ENCODE peak calls at places on chromosomes 13 and 19, in five cellular contexts. K is AG09309, E is tibial artery, R is fibroblast of lung, G is brain microvascular endothelial cell. Q is an unnamed sample.

GRCh38 chr13:96075953-96076543 is 13.9 kb upstream of the HS6ST3 start:
- DNase-seq in R (peak), E (no peak), G (peak), K (no peak), Q (peak)

GRCh38 chr13:37651891-37652290 is 53.3 kb upstream of the POSTN start:
- DNase-seq in G (no peak), R (no peak), E (no peak), K (no peak), Q (peak)

GRCh38 chr13:24630851-24631341 is 49.3 kb upstream of the ATP12A start:
- DNase-seq in G (peak), E (no peak), R (peak), K (no peak), Q (no peak)

GRCh38 chr13:31794452-31794851 is 55.1 kb downstream of the RXFP2 start:
- DNase-seq in R (no peak), K (no peak), E (peak), G (no peak), Q (no peak)

GRCh38 chr13:74288361-74288911 is 154.2 kb upstream of the KLF12 start:
- DNase-seq in K (no peak), R (peak), E (no peak), G (no peak), Q (no peak)

GRCh38 chr19:918481-919156 is 1.5 kb downstream of the KISS1R start:
- DNase-seq in G (no peak), K (no peak), R (no peak), E (no peak), Q (no peak)

GRCh38 chr13:74040200-74040599 is 94.0 kb downstream of the KLF12 start:
- DNase-seq in G (peak), K (no peak), R (peak), E (peak), Q (no peak)

GRCh38 chr13:47672245-47672975 is 328.7 kb downstream of the SUCLA2 start:
- DNase-seq in K (peak), E (no peak), G (no peak), R (peak), Q (no peak)

GRCh38 chr19:51333836-51334460 is 8.0 kb downstream of the VSIG10L start:
- DNase-seq in E (no peak), K (no peak), R (no peak), G (no peak), Q (no peak)

GRCh38 chr13:24463078-24463477 is 49.5 kb downstream of the PARP4 start:
- DNase-seq in G (no peak), E (no peak), R (no peak), K (no peak), Q (no peak)

GRCh38 chr13:77325371-77325941 is 1.4 kb downstream of the MYCBP2 start:
- DNase-seq in K (no peak), R (peak), G (no peak), E (no peak), Q (peak)

GRCh38 chr13:48028066-48028465 is 9.5 kb upstream of the NUDT15 start:
- DNase-seq in R (no peak), E (no peak), K (no peak), G (no peak), Q (no peak)

GRCh38 chr19:39196320-39196719 is 444 bp upstream of the NCCRP1 start:
- DNase-seq in E (no peak), R (no peak), K (no peak), G (no peak), Q (no peak)

GRCh38 chr13:33958964-33959363 is 141.0 kb downstream of the RFC3 start:
- DNase-seq in G (no peak), K (no peak), E (no peak), R (no peak), Q (no peak)

GRCh38 chr19:32748497-32748896 is 28.9 kb downstream of the TDRD12 start:
- DNase-seq in R (no peak), E (no peak), G (no peak), K (no peak), Q (no peak)

GRCh38 chr13:20711301-20712044 is 8.0 kb downstream of the IL17D start:
- DNase-seq in G (no peak), K (no peak), R (no peak), E (no peak), Q (peak)

GRCh38 chr13:83449666-83450395 is 432.4 kb downstream of the SLITRK1 start:
- DNase-seq in G (peak), R (peak), E (no peak), K (peak), Q (peak)

GRCh38 chr19:38974599-38975213 is 836 bp downstream of the FBXO17 start:
- DNase-seq in K (no peak), G (no peak), R (no peak), E (no peak), Q (peak)

GRCh38 chr19:45469835-45470146 is 2.0 kb downstream of the FOSB start:
- DNase-seq in R (no peak), E (no peak), K (no peak), G (no peak), Q (peak)

GRCh38 chr19:47239610-47240296 is 8.8 kb upstream of the BBC3 start:
- DNase-seq in E (no peak), G (no peak), R (peak), K (no peak), Q (no peak)

GRCh38 chr19:45637890-45638667 is 1.1 kb downstream of the EML2 start:
- DNase-seq in R (peak), K (no peak), G (peak), E (no peak), Q (peak)

GRCh38 chr13:32234914-32235313 is 80.2 kb downstream of the ZAR1L start:
- DNase-seq in E (no peak), K (no peak), R (no peak), G (no peak), Q (no peak)

GRCh38 chr13:75480691-75481175 is 1.2 kb downstream of the TBC1D4 start:
- DNase-seq in K (no peak), R (peak), G (no peak), E (peak), Q (peak)

GRCh38 chr13:38008636-38009035 is 139.1 kb upstream of the TRPC4 start:
- DNase-seq in E (no peak), R (peak), K (no peak), G (no peak), Q (no peak)

GRCh38 chr19:29714953-29715694 is at the start of gene C19orf12:
- DNase-seq in G (no peak), E (no peak), K (no peak), R (peak), Q (peak)

GRCh38 chr13:22486490-22486889 is 694.3 kb upstream of the SGCG start:
- DNase-seq in G (no peak), R (no peak), K (no peak), E (no peak), Q (no peak)

GRCh38 chr19:48696353-48697010 is 711 bp downstream of the FUT2 start:
- DNase-seq in K (no peak), R (no peak), G (no peak), E (no peak), Q (no peak)

GRCh38 chr19:49546825-49547565 is 19.2 kb downstream of the RCN3 start:
- DNase-seq in G (peak), E (peak), K (peak), R (peak), Q (peak)

GRCh38 chr13:83312194-83312593 is 570.1 kb downstream of the SLITRK1 start:
- DNase-seq in E (no peak), G (peak), R (no peak), K (no peak), Q (peak)

DNA sequence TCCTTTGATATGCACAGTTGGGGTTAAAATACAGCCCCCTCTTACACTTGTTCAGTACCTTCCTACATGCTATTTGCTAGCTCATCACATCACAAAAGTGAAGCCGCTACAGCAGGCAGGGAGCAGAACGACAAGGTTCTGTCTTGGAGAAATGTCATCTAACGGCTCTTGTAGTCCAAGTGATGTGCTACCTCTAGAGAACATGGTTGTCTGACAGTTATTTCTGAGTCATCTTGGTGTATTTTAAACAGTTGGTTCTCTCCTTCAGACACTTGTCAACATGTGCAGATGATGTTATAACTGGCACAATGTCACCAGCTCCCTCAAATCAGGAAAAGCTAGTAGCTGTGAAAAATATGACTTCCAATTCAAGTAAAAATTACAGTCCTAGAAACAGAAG is 865.0 kb downstream of the PCDH9 start:
- DNase-seq in R (peak), K (no peak), E (no peak), G (no peak), Q (no peak)
- H3K4me3 ChIP-seq in R (no peak), K (no peak), E (no peak), G (no peak), Q (no peak)

GRCh38 chr13:110394371-110394841 is 87.3 kb downstream of the COL4A2 start:
- DNase-seq in E (no peak), G (peak), R (peak), K (no peak), Q (no peak)
- TF ChIP-seq CTCF in E (no peak), G (peak), R (no peak), K (no peak), Q (no peak)

GRCh38 chr13:46178821-46179220 is 3.2 kb downstream of the LCP1 start:
- DNase-seq in E (no peak), K (no peak), G (no peak), R (no peak), Q (no peak)
- H3K4me3 ChIP-seq in E (no peak), K (no peak), G (no peak), R (no peak), Q (no peak)

GRCh38 chr19:6423499-6424189 is 967 bp downstream of the KHSRP start:
- DNase-seq in G (peak), K (no peak), R (peak), E (no peak), Q (peak)
- TF ChIP-seq CTCF in G (no peak), K (no peak), R (no peak), E (no peak), Q (no peak)

DNA sequence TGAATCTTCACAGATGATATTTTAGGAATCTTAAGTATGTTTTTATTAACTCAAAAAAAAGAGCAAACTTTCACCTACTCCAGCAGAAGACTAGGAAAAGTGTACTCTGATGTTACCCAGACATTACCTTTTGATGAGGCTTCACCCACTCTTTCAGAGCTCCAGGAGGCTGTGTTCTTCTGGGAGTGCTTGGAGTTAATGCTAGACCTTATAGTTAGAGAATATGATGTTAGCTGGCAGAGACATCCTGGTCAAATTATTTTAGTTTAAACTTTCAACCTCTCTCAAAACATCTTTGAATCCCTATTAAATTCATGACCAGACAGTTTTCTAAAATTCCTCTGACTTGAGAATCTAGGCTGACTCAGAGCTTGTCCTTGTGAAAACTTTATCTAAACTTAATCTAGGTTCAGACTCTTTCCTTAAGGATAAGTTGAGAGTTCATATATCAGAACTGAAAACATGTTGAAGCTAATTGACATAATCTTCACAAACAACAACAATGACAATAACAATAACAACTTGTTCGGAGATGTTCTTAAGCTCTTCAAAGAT is 82.8 kb downstream of the ITGBL1 start:
- DNase-seq in R (peak), K (no peak), G (no peak), E (no peak), Q (peak)
- H3K4me3 ChIP-seq in R (no peak), K (no peak), G (no peak), E (no peak), Q (no peak)

GRCh38 chr13:97881556-97881955 is 71.9 kb upstream of the IPO5 start:
- DNase-seq in E (no peak), K (no peak), R (no peak), G (no peak), Q (no peak)

GRCh38 chr13:97883356-97883755 is 70.1 kb upstream of the IPO5 start:
- DNase-seq in R (no peak), G (peak), K (no peak), E (no peak), Q (peak)

GRCh38 chr13:97878421-97879375 is 74.8 kb upstream of the IPO5 start:
- DNase-seq in R (no peak), K (no peak), E (no peak), G (no peak), Q (no peak)

GRCh38 chr13:97879646-97880297 is 73.7 kb upstream of the IPO5 start:
- DNase-seq in E (no peak), R (peak), G (peak), K (peak), Q (peak)

DNA sequence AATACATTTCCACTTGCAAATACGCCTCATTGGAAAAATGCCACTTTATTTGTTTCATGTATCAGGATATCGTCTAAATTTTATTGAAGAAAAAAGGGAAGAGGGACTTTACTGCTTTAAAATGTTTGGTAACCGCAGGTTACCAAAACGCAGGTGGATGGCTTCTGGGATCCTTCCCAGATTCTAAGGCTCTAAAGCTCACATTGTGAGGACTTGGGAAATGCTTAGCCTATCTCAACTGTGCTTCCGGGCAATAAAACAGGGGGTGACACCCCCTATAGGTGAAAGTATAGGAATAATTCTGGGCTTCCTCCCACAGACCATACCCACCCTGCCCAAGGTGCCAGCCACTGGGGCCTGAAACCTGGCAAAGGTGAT is 73.2 kb upstream of the IPO5 start:
- DNase-seq in E (no peak), G (no peak), R (no peak), K (peak), Q (no peak)
- TF ChIP-seq CTCF in E (no peak), G (peak), R (no peak), K (peak), Q (no peak)

GRCh38 chr13:110413311-110414040 is 106.4 kb downstream of the COL4A2 start:
- DNase-seq in K (no peak), E (no peak), R (no peak), G (no peak), Q (no peak)
- H3K4me3 ChIP-seq in K (no peak), E (no peak), R (no peak), G (no peak), Q (no peak)

GRCh38 chr19:17725422-17726078 is 6.3 kb downstream of the MAP1S start:
- DNase-seq in R (no peak), G (no peak), K (no peak), E (no peak), Q (no peak)
- TF ChIP-seq CTCF in R (peak), G (peak), K (peak), E (no peak), Q (peak)